ENCODE peak calls at places on chromosomes 11 and 22, in five cellular contexts. J, C, M, D and Y are unnamed samples.

GRCh38 chr22:19891350-19892248 is 36.9 kb upstream of the GNB1L start:
- DNase-seq in M (peak; percentile 84), J (peak; percentile 84), D (peak; percentile 71), C (peak; percentile 42), Y (no peak)

GRCh38 chr22:26857169-26857568 is 199.8 kb downstream of the MIAT start:
- DNase-seq in M (no peak), C (no peak), J (no peak), D (no peak), Y (no peak)

GRCh38 chr11:110984147-110984546 is 261.4 kb upstream of the POU2AF2 start:
- DNase-seq in C (no peak), D (no peak), J (no peak), M (peak; percentile 48), Y (no peak)

GRCh38 chr22:31945971-31946680 is 1.8 kb downstream of the YWHAH start:
- DNase-seq in J (no peak), D (no peak), C (no peak), M (no peak), Y (no peak)

GRCh38 chr22:46097268-46097900 is 52.9 kb upstream of the PPARA start:
- DNase-seq in C (peak; percentile 42), M (no peak), J (no peak), D (no peak), Y (no peak)

GRCh38 chr22:43789452-43789851 is 22.7 kb downstream of the EFCAB6 start:
- DNase-seq in J (no peak), D (no peak), M (peak; percentile 33), C (peak; percentile 78), Y (no peak)

GRCh38 chr22:50206599-50206998 is 5.8 kb downstream of the SELENOO start:
- DNase-seq in J (no peak), M (peak; percentile 28), C (peak; percentile 90), D (peak; percentile 35), Y (no peak)

GRCh38 chr22:34414467-34415440 is 494.5 kb upstream of the LARGE1 start:
- DNase-seq in J (no peak), M (no peak), D (peak; percentile 84), C (no peak), Y (peak; percentile 62)

GRCh38 chr22:39314251-39314971 is 5.0 kb downstream of the RPL3 start:
- DNase-seq in M (no peak), D (no peak), J (no peak), C (peak; percentile 60), Y (no peak)

GRCh38 chr22:50270302-50271010 is at the start of gene MAPK11:
- DNase-seq in J (peak; percentile 64), D (peak; percentile 47), C (peak; percentile 89), M (peak; percentile 32), Y (peak; percentile 73)

GRCh38 chr11:12460441-12460840 is 83.1 kb downstream of the PARVA start:
- DNase-seq in D (peak; percentile 14), M (peak; percentile 50), J (no peak), C (no peak), Y (no peak)

GRCh38 chr22:39414377-39414776 is 14.8 kb downstream of the TAB1 start:
- DNase-seq in J (no peak), C (peak; percentile 30), D (no peak), M (no peak), Y (no peak)

GRCh38 chr22:20494978-20495860 is at the start of gene KLHL22:
- DNase-seq in C (no peak), M (no peak), D (peak; percentile 26), J (no peak), Y (peak; percentile 43)

GRCh38 chr11:123454060-123454651 is 24.1 kb downstream of the GRAMD1B start:
- DNase-seq in D (no peak), M (peak; percentile 9), C (no peak), J (peak; percentile 27), Y (no peak)

GRCh38 chr11:66462911-66463310 is 3.8 kb upstream of the PELI3 start:
- DNase-seq in D (no peak), C (no peak), M (no peak), J (no peak), Y (no peak)

DNA sequence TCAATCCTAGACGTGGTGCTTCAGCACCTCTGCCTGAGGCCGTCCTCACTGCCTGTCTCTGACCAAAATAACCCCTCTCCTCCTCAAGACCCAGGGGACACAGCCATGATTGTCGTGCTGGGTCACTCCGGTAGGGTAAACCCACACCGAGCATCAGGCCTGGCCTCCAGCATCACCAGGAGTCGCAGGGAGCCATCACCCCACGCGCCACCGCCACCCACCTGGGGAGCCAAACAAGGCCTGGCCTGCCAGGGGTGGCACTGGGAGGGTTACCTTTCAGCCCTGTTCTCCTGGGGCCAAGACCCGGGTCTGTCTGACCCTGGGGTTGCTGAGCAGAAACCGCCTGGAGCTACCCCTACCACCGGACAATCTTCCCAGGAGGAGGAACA is 39.3 kb upstream of the NNMT start:
- DNase-seq in M (no peak), D (no peak), J (no peak), C (peak; percentile 63), Y (no peak)
- H3K27me3 ChIP-seq in M (peaks cover 16% of the 10 kb centered on the region), D (peaks cover 27% of the 10 kb centered on the region), J (no peaks in the 10 kb centered on the region), C (no peaks in the 10 kb centered on the region), Y (no peaks in the 10 kb centered on the region)

DNA sequence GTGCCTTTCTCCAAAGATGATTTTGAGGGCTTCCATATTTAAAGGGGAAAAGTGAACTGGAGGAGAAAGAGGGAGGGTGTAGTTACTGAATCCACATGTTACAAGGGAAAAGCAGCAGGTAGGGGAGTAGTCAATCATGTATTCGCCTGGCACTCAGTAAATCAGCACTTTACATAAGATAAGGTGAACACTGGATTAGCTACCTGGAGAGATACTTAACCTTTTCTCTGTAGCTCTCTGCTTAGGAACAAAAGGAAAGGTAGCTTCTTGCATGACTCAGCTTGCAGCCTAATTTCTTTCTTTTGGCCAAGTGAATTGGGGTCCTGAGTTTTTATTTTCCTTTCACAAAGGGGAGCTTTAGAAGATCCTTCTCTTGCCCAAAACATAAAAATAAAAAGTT is 43.3 kb upstream of the PHF21B start:
- DNase-seq in M (no peak), D (no peak), J (no peak), C (no peak), Y (no peak)
- H3K27me3 ChIP-seq in M (no peaks in the 10 kb centered on the region), D (peaks cover 62% of the 10 kb centered on the region), J (peaks cover 9% of the 10 kb centered on the region), C (no peaks in the 10 kb centered on the region), Y (no peaks in the 10 kb centered on the region)

DNA sequence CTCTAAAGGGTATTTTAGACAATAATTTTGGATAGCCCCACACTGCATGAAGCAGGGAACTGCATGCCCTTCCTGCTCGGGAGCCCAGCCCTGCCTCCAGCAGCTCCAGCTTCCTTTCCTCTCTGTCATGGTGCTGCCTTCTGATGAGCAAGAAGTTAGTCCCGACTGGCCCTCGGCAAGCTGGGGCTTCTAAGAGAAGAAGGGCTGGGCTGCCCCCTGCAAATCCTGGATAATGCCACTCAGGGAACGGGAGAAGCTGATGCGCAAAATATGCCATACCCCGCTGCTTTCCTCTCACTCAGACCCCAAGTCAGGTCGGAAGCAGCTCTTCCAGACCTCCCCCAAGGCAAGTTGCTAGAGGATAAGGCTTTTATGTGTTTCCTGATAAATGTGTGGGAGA is 296.3 kb downstream of the ETS1 start:
- DNase-seq in D (no peak), J (no peak), C (peak; percentile 34), M (no peak), Y (no peak)
- H3K27me3 ChIP-seq in D (peaks cover 8% of the 10 kb centered on the region), J (no peaks in the 10 kb centered on the region), C (no peaks in the 10 kb centered on the region), M (no peaks in the 10 kb centered on the region), Y (no peaks in the 10 kb centered on the region)

GRCh38 chr11:61756452-61757212 is 4.2 kb downstream of the MYRF start:
- DNase-seq in J (no peak), D (peak; percentile 94), M (peak; percentile 48), C (no peak), Y (peak; percentile 83)
- H3K27me3 ChIP-seq in J (peaks cover 4% of the 10 kb centered on the region), D (no peaks in the 10 kb centered on the region), M (no peaks in the 10 kb centered on the region), C (no peaks in the 10 kb centered on the region), Y (no peaks in the 10 kb centered on the region)

DNA sequence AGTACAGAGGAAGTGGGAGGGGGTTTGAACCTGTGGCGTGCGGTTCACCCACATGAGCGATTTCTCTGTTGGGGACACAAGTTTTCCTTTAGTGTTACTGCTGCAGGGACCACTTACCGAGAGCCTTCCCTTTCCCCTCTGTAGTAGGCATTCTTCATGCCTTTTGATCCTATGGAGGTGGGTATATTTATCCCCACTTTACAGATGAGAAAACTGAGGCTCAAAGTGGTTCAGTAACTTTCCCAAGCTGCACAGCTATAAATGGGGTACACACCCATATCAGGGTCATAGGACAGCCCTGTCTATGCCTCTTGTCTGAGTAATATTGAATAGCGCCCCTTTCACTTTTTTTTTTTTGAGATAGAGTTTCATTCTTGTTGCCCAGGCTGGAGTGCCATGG is 3.3 kb upstream of the PHF21B start:
- DNase-seq in M (no peak), C (no peak), D (no peak), J (no peak), Y (no peak)
- H3K27me3 ChIP-seq in M (peaks cover 33% of the 10 kb centered on the region), C (no peaks in the 10 kb centered on the region), D (peaks cover 38% of the 10 kb centered on the region), J (peaks cover 42% of the 10 kb centered on the region), Y (peaks cover 32% of the 10 kb centered on the region)

DNA sequence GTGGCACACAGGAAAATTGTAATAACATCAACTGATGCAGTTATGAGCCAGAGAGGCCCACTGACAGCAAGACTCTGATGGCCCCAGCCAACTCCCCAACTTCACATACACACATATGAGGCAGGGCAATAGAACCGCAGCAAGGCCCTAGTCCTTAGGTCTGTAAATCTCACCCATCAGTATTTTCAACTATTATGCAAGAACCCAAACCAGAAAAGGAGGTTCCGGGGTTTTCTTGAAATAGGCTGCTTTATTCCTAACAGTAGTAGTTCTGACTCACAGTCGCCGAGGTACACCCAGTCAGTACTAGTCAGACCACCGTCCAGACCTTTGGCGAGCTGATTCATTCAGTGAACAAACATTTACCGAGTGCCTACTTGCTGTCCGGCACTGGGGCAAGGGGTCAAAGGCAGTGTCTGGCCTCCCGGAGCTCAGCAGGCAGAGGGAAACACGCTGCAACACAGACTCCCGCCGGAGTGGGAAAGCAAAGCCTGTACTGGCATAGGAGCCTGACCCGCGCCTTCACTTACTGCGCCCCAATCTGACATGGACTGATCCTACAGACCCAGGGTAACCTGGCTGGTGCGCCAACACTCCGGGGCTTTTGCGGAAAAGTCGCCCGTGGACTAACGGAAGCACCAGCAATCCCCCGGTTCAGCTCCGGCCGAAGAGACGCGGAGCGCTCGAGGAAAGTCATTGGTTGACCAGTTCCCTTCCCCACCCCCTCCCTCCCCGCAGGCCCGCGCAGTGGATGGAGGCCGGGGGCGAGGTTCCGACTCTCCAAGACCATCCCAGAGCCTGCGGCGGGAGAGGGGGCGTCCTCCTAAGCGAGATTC is 1.3 kb downstream of the PLEKHA7 start:
- DNase-seq in C (peak; percentile 80), M (peak; percentile 53), J (no peak), D (peak; percentile 95), Y (peak; percentile 74)
- H3K27me3 ChIP-seq in C (no peaks in the 10 kb centered on the region), M (peaks cover 3% of the 10 kb centered on the region), J (peaks cover 24% of the 10 kb centered on the region), D (no peaks in the 10 kb centered on the region), Y (no peaks in the 10 kb centered on the region)

GRCh38 chr11:15175780-15176179 is 61.1 kb downstream of the INSC start:
- DNase-seq in J (no peak), D (no peak), M (no peak), C (no peak), Y (no peak)

GRCh38 chr11:15170170-15170569 is 55.4 kb downstream of the INSC start:
- DNase-seq in D (peak; percentile 16), J (no peak), M (no peak), C (no peak), Y (no peak)

GRCh38 chr11:15170698-15171097 is 56.0 kb downstream of the INSC start:
- DNase-seq in D (no peak), J (no peak), C (no peak), M (no peak), Y (no peak)

GRCh38 chr11:15176646-15177163 is 62.0 kb downstream of the INSC start:
- DNase-seq in M (no peak), D (no peak), J (no peak), C (no peak), Y (no peak)

GRCh38 chr11:15171956-15172355 is 57.2 kb downstream of the INSC start:
- DNase-seq in C (no peak), D (no peak), J (no peak), M (no peak), Y (no peak)
- H3K27me3 ChIP-seq in C (no peaks in the 10 kb centered on the region), D (peaks cover 1% of the 10 kb centered on the region), J (no peaks in the 10 kb centered on the region), M (no peaks in the 10 kb centered on the region), Y (no peaks in the 10 kb centered on the region)